ENCODE peak calls at places on chromosomes 5 and 9, in ten cellular contexts. U, R, L, Z, F, S, Q, K, N and B are unnamed samples.

GRCh38 chr9:130242270-130243014 is 23.1 kb upstream of the HMCN2 start:
- DNase-seq in U (no peak), R (no peak), L (peak; percentile 86), Z (no peak), F (no peak), S (no peak), Q (no peak), K (no peak), N (no peak), B (no peak)

GRCh38 chr5:39164016-39164415 is 55.3 kb downstream of the FYB1 start:
- DNase-seq in U (no peak), R (no peak), L (no peak), Z (no peak), F (peak; percentile 41), S (no peak), Q (no peak), K (no peak), N (no peak), B (no peak)

GRCh38 chr5:171269717-171270116 is 39.3 kb upstream of the TLX3 start:
- DNase-seq in U (no peak), R (no peak), L (no peak), Z (no peak), F (no peak), S (no peak), Q (no peak), K (peak; percentile 60), N (no peak), B (peak; percentile 22)

GRCh38 chr5:178940569-178941360 is at the start of gene ZNF454:
- DNase-seq in U (peak; percentile 95), R (no peak), L (peak; percentile 71), Z (no peak), F (no peak), S (peak; percentile 94), Q (peak; percentile 63), K (peak; percentile 78), N (peak; percentile 91), B (peak; percentile 95)

GRCh38 chr9:21028476-21028875 is 3.0 kb downstream of the HACD4 start:
- DNase-seq in U (no peak), R (no peak), L (no peak), Z (no peak), F (no peak), S (no peak), Q (no peak), K (no peak), N (no peak), B (no peak)

GRCh38 chr9:123834907-123835562 is 94.9 kb downstream of the DENND1A start:
- DNase-seq in U (no peak), R (no peak), L (no peak), Z (peak; percentile 32), F (no peak), S (no peak), Q (peak; percentile 52), K (no peak), N (no peak), B (peak; percentile 43)

GRCh38 chr9:134550584-134550983 is 91.0 kb upstream of the COL5A1 start:
- DNase-seq in U (no peak), R (no peak), L (no peak), Z (no peak), F (no peak), S (no peak), Q (no peak), K (no peak), N (no peak), B (no peak)

GRCh38 chr5:148826082-148826971 is at the start of gene ADRB2:
- DNase-seq in U (peak; percentile 94), R (peak; percentile 68), L (peak; percentile 89), Z (peak; percentile 86), F (peak; percentile 85), S (peak; percentile 99), Q (peak; percentile 79), K (peak; percentile 94), N (peak; percentile 96), B (peak; percentile 90)

GRCh38 chr5:931570-932145 is 39.0 kb downstream of the TRIP13 start:
- DNase-seq in U (no peak), R (no peak), L (no peak), Z (no peak), F (no peak), S (no peak), Q (no peak), K (no peak), N (no peak), B (no peak)

GRCh38 chr9:6739218-6739617 is 18.6 kb upstream of the KDM4C start:
- DNase-seq in U (no peak), R (no peak), L (no peak), Z (peak; percentile 26), F (no peak), S (peak; percentile 5), Q (no peak), K (peak; percentile 42), N (no peak), B (no peak)

GRCh38 chr5:68656936-68657857 is 436.6 kb upstream of the SLC30A5 start:
- DNase-seq in U (peak; percentile 17), R (no peak), L (no peak), Z (no peak), F (no peak), S (no peak), Q (no peak), K (peak; percentile 44), N (no peak), B (no peak)

GRCh38 chr5:96876292-96876850 is at the start of gene ERAP2:
- DNase-seq in U (no peak), R (no peak), L (no peak), Z (peak; percentile 43), F (no peak), S (no peak), Q (no peak), K (peak; percentile 68), N (no peak), B (peak; percentile 56)

GRCh38 chr5:55429707-55430253 is 105.0 kb downstream of the PLPP1 start:
- DNase-seq in U (no peak), R (no peak), L (no peak), Z (no peak), F (no peak), S (no peak), Q (no peak), K (no peak), N (no peak), B (no peak)

GRCh38 chr9:28207657-28208056 is 634.4 kb upstream of the C9orf72 start:
- DNase-seq in U (no peak), R (no peak), L (no peak), Z (no peak), F (no peak), S (no peak), Q (no peak), K (no peak), N (no peak), B (no peak)

GRCh38 chr9:83538890-83539238 is 663 bp upstream of the FRMD3 start:
- DNase-seq in U (no peak), R (no peak), L (no peak), Z (no peak), F (no peak), S (no peak), Q (no peak), K (no peak), N (no peak), B (no peak)

GRCh38 chr5:137688248-137688840 is 47.5 kb downstream of the KLHL3 start:
- DNase-seq in U (no peak), R (no peak), L (no peak), Z (no peak), F (no peak), S (no peak), Q (no peak), K (no peak), N (no peak), B (no peak)

DNA sequence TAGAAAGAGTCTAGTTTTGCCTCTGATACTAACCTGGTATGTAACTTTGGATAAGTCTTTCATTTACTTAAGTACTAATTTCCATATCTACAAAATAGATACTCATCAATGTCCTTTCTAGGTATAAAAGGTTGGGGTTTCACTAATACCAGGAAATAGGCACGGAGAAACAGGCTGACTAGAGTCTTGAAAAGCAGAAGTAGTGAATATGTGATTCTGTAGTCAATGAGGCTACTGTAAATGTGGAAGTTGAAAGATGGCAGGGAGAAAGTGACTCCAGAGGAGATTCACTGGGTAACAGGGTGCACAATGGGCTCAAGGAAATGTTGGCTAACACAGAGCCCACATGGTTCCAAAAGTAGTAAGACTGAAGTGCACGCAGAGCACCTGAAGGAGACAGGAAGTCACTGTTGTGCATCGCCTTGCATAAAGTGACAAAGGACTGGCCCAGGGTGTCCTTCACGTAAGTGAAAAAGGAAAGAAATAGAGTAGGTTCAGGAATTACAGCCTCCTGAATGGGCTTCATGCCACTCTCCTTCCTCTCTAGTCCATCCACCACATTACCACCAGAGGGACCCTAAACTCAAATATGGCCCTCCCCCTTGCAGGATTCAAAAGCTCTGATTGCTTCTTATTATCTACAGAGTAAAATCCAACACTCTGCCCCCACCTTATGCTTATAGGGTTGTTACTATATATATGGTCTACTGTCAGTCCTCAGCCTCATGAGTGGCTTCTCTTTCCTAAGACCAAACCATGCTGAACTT is 288.0 kb upstream of the SMARCA2 start:
- DNase-seq in U (no peak), R (no peak), L (no peak), Z (peak; percentile 9), F (no peak), S (no peak), Q (no peak), K (no peak), N (no peak), B (no peak)
- TF ChIP-seq CTCF in U (no peak), R (no peak), L (no peak), Z (no peak), F (no peak), S (peak; percentile 17), Q (peak; percentile 11), K (no peak), N (no peak), B (no peak)

DNA sequence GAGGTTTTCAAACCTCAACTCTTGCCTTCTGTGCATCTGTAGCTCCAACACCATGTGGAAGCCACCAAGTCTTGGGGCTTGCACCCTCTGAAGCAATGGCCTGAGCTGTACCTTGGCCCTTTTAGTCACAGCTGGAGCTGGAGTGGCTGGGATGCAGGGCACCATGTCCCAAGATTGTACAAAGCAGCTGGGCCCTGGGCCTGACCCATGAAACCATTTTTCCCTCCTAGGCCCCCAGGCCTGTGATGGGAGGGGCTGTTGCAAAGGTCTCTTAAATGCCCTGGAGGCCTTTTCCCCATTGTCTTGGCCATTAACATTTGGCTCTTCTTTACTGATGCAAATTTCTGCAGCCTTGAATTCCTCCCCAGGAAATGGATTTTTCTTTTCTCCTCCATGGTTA is 11.8 kb upstream of the ENTREP1 start:
- DNase-seq in U (no peak), R (no peak), L (no peak), Z (no peak), F (no peak), S (no peak), Q (no peak), K (no peak), N (no peak), B (no peak)
- TF ChIP-seq CTCF in U (no peak), R (no peak), L (no peak), Z (no peak), F (no peak), S (no peak), Q (no peak), K (no peak), N (no peak), B (no peak)

GRCh38 chr9:91676042-91676441 is 252.4 kb upstream of the NFIL3 start:
- DNase-seq in U (no peak), R (no peak), L (no peak), Z (no peak), F (no peak), S (no peak), Q (no peak), K (no peak), N (no peak), B (no peak)
- TF ChIP-seq CTCF in U (no peak), R (no peak), L (no peak), Z (no peak), F (no peak), S (peak; percentile 5), Q (peak; percentile 13), K (peak; percentile 26), N (no peak), B (no peak)

GRCh38 chr9:84819446-84819845 is 149.9 kb downstream of the NTRK2 start:
- DNase-seq in U (no peak), R (no peak), L (no peak), Z (no peak), F (no peak), S (no peak), Q (no peak), K (no peak), N (no peak), B (no peak)
- TF ChIP-seq CTCF in U (no peak), R (no peak), L (no peak), Z (no peak), F (no peak), S (no peak), Q (no peak), K (no peak), N (no peak), B (no peak)